ENCODE peak calls at places on chromosomes 6 and 20, in four cellular contexts. One of them, this sample, is unnamed.

GRCh38 chr6:52174118-52174517 is 12.1 kb upstream of the IL17A start:
- DNase-seq in PC-3: no peak
- DNase-seq in AG04450: no peak
- DNase-seq in SK-N-SH: no peak
- DNase-seq in this sample: no peak

GRCh38 chr6:145756170-145756662 is 20.9 kb upstream of the EPM2A start:
- DNase-seq in PC-3: peak; percentile 53
- DNase-seq in AG04450: peak; percentile 78
- DNase-seq in SK-N-SH: peak; percentile 39
- DNase-seq in this sample: peak; percentile 95

GRCh38 chr20:24694157-24694726 is 224.8 kb downstream of the SYNDIG1 start:
- DNase-seq in PC-3: no peak
- DNase-seq in AG04450: no peak
- DNase-seq in SK-N-SH: peak; percentile 6
- DNase-seq in this sample: no peak

GRCh38 chr6:51805517-51805916 is 281.9 kb downstream of the PKHD1 start:
- DNase-seq in PC-3: no peak
- DNase-seq in AG04450: no peak
- DNase-seq in SK-N-SH: no peak
- DNase-seq in this sample: no peak

GRCh38 chr20:61733891-61734732 is 331.6 kb downstream of the TAF4 start:
- DNase-seq in PC-3: no peak
- DNase-seq in AG04450: no peak
- DNase-seq in SK-N-SH: no peak
- DNase-seq in this sample: no peak

GRCh38 chr20:43057317-43057716 is 132.4 kb downstream of the PTPRT start:
- DNase-seq in PC-3: no peak
- DNase-seq in AG04450: no peak
- DNase-seq in SK-N-SH: no peak
- DNase-seq in this sample: no peak

GRCh38 chr6:109513571-109514071 is 30.6 kb upstream of the ZBTB24 start:
- DNase-seq in PC-3: peak; percentile 43
- DNase-seq in AG04450: no peak
- DNase-seq in SK-N-SH: no peak
- DNase-seq in this sample: peak; percentile 93

GRCh38 chr20:32465092-32465900 is 107.2 kb downstream of the ASXL1 start:
- DNase-seq in PC-3: no peak
- DNase-seq in AG04450: no peak
- DNase-seq in SK-N-SH: no peak
- DNase-seq in this sample: peak; percentile 88

GRCh38 chr6:116229287-116229913 is 24.5 kb downstream of the TSPYL4 start:
- DNase-seq in PC-3: no peak
- DNase-seq in AG04450: peak; percentile 81
- DNase-seq in SK-N-SH: peak; percentile 84
- DNase-seq in this sample: peak; percentile 95

GRCh38 chr6:56932891-56933473 is 21.9 kb upstream of the BEND6 start:
- DNase-seq in PC-3: no peak
- DNase-seq in AG04450: no peak
- DNase-seq in SK-N-SH: no peak
- DNase-seq in this sample: no peak

GRCh38 chr20:45469336-45470261 is at the start of gene WFDC2:
- DNase-seq in PC-3: no peak
- DNase-seq in AG04450: no peak
- DNase-seq in SK-N-SH: no peak
- DNase-seq in this sample: no peak

GRCh38 chr6:100171533-100172321 is 177.7 kb upstream of the MCHR2 start:
- DNase-seq in PC-3: no peak
- DNase-seq in AG04450: no peak
- DNase-seq in SK-N-SH: no peak
- DNase-seq in this sample: no peak

GRCh38 chr6:69957990-69958559 is 91.7 kb downstream of the COL19A1 start:
- DNase-seq in PC-3: peak; percentile 4
- DNase-seq in AG04450: no peak
- DNase-seq in SK-N-SH: no peak
- DNase-seq in this sample: no peak

GRCh38 chr6:17429381-17430061 is 36.1 kb downstream of the CAP2 start:
- DNase-seq in PC-3: no peak
- DNase-seq in AG04450: peak; percentile 44
- DNase-seq in SK-N-SH: no peak
- DNase-seq in this sample: no peak

GRCh38 chr6:131952886-131953509 is 1.8 kb upstream of the CCN2 start:
- DNase-seq in PC-3: no peak
- DNase-seq in AG04450: no peak
- DNase-seq in SK-N-SH: no peak
- DNase-seq in this sample: no peak

GRCh38 chr6:7998103-7998725 is 66.0 kb downstream of the BLOC1S5 start:
- DNase-seq in PC-3: peak; percentile 47
- DNase-seq in AG04450: peak; percentile 79
- DNase-seq in SK-N-SH: no peak
- DNase-seq in this sample: no peak

GRCh38 chr6:10518461-10519216 is 2.5 kb upstream of the GCNT2 start:
- DNase-seq in PC-3: peak; percentile 77
- DNase-seq in AG04450: no peak
- DNase-seq in SK-N-SH: no peak
- DNase-seq in this sample: peak; percentile 57

GRCh38 chr6:169895926-169896761 is 144.7 kb downstream of the ERMARD start:
- DNase-seq in PC-3: no peak
- DNase-seq in AG04450: no peak
- DNase-seq in SK-N-SH: peak; percentile 1
- DNase-seq in this sample: no peak

GRCh38 chr6:135234492-135234780 is 53.3 kb downstream of the MYB start:
- DNase-seq in PC-3: no peak
- DNase-seq in AG04450: no peak
- DNase-seq in SK-N-SH: no peak
- DNase-seq in this sample: no peak

GRCh38 chr6:484086-484728 is 92.7 kb downstream of the IRF4 start:
- DNase-seq in PC-3: no peak
- DNase-seq in AG04450: no peak
- DNase-seq in SK-N-SH: no peak
- DNase-seq in this sample: no peak

GRCh38 chr6:131362070-131362469 is 211.0 kb upstream of the ARG1 start:
- DNase-seq in PC-3: peak; percentile 50
- DNase-seq in AG04450: no peak
- DNase-seq in SK-N-SH: no peak
- DNase-seq in this sample: no peak

GRCh38 chr6:111228094-111228493 is 140.8 kb downstream of the SLC16A10 start:
- DNase-seq in PC-3: no peak
- DNase-seq in AG04450: no peak
- DNase-seq in SK-N-SH: no peak
- DNase-seq in this sample: no peak

GRCh38 chr6:149028767-149029405 is 282.1 kb downstream of the UST start:
- DNase-seq in PC-3: peak; percentile 88
- DNase-seq in AG04450: peak; percentile 87
- DNase-seq in SK-N-SH: peak; percentile 67
- DNase-seq in this sample: peak; percentile 76

GRCh38 chr6:69865126-69865525 is 1.2 kb upstream of the COL19A1 start:
- DNase-seq in PC-3: peak; percentile 46
- DNase-seq in AG04450: no peak
- DNase-seq in SK-N-SH: no peak
- DNase-seq in this sample: peak; percentile 27

GRCh38 chr20:58448958-58449357 is 59.9 kb downstream of the VAPB start:
- DNase-seq in PC-3: no peak
- DNase-seq in AG04450: no peak
- DNase-seq in SK-N-SH: peak; percentile 67
- DNase-seq in this sample: no peak

GRCh38 chr20:62741701-62742491 is 33.3 kb downstream of the NTSR1 start:
- DNase-seq in PC-3: no peak
- DNase-seq in AG04450: no peak
- DNase-seq in SK-N-SH: no peak
- DNase-seq in this sample: no peak

GRCh38 chr6:26197736-26198625 is 110.8 kb downstream of the HFE start:
- DNase-seq in PC-3: peak; percentile 47
- DNase-seq in AG04450: no peak
- DNase-seq in SK-N-SH: no peak
- DNase-seq in this sample: no peak

GRCh38 chr20:36035720-36036119 is 67.3 kb downstream of the CNBD2 start:
- DNase-seq in PC-3: peak; percentile 92
- DNase-seq in AG04450: no peak
- DNase-seq in SK-N-SH: no peak
- DNase-seq in this sample: no peak

GRCh38 chr20:35673884-35674283 is 9.2 kb upstream of the CPNE1 start:
- DNase-seq in PC-3: no peak
- DNase-seq in AG04450: no peak
- DNase-seq in SK-N-SH: no peak
- DNase-seq in this sample: no peak

GRCh38 chr6:45327956-45328522 is at the start of gene RUNX2:
- DNase-seq in PC-3: peak; percentile 59
- DNase-seq in AG04450: peak; percentile 49
- DNase-seq in SK-N-SH: no peak
- DNase-seq in this sample: peak; percentile 47

GRCh38 chr6:138343112-138343511 is 34.6 kb upstream of the SMIM28 start:
- DNase-seq in PC-3: no peak
- DNase-seq in AG04450: no peak
- DNase-seq in SK-N-SH: no peak
- DNase-seq in this sample: no peak

GRCh38 chr6:168439791-168440491 is 1.0 kb upstream of the SMOC2 start:
- DNase-seq in PC-3: no peak
- DNase-seq in AG04450: no peak
- DNase-seq in SK-N-SH: no peak
- DNase-seq in this sample: no peak

DNA sequence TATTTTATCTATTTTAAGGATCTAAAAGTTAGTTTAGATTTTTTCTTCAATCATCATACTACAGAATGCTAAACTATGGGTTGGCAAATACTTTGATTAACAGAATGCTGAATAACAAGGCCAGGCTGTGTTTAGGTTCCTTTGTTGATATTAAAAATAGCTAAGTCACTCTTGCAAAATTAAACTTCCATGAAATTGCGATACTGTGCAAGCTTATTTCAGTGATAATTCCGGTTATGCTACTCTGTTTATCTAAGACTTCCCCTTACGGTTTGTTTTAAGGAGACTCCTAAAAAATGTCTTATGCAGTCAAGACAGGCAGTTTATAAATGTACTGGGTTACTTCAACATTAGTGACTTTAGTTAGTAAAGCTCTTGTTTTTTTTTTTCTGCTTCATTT is 2.7 kb downstream of the RNF24 start:
- DNase-seq in PC-3: peak; percentile 48
- DNase-seq in AG04450: peak; percentile 81
- DNase-seq in SK-N-SH: no peak
- DNase-seq in this sample: no peak
- H3K27ac ChIP-seq in PC-3: no peak overlapping the region
- H3K27ac ChIP-seq in AG04450: no peak overlapping the region
- H3K27ac ChIP-seq in SK-N-SH: peak overlapping the region; percentile 12
- H3K27ac ChIP-seq in this sample: no peak overlapping the region

GRCh38 chr6:147742445-147742844 is 234.0 kb downstream of the SAMD5 start:
- DNase-seq in PC-3: no peak
- DNase-seq in AG04450: no peak
- DNase-seq in SK-N-SH: no peak
- DNase-seq in this sample: no peak
- TF ChIP-seq CTCF in PC-3: no peak
- TF ChIP-seq CTCF in AG04450: no peak
- TF ChIP-seq CTCF in SK-N-SH: no peak
- TF ChIP-seq CTCF in this sample: peak; percentile 18

GRCh38 chr6:87155272-87155919 is at the start of gene ZNF292:
- DNase-seq in PC-3: peak; percentile 93
- DNase-seq in AG04450: peak; percentile 94
- DNase-seq in SK-N-SH: peak; percentile 94
- DNase-seq in this sample: peak; percentile 93

GRCh38 chr6:87151786-87152527 is 3.4 kb upstream of the ZNF292 start:
- DNase-seq in PC-3: peak; percentile 12
- DNase-seq in AG04450: no peak
- DNase-seq in SK-N-SH: peak; percentile 81
- DNase-seq in this sample: peak; percentile 28

GRCh38 chr6:87154641-87155271 is 609 bp upstream of the ZNF292 start:
- DNase-seq in PC-3: peak; percentile 59
- DNase-seq in AG04450: peak; percentile 54
- DNase-seq in SK-N-SH: peak; percentile 59
- DNase-seq in this sample: peak; percentile 84

GRCh38 chr6:87152528-87152950 is 2.8 kb upstream of the ZNF292 start:
- DNase-seq in PC-3: no peak
- DNase-seq in AG04450: no peak
- DNase-seq in SK-N-SH: no peak
- DNase-seq in this sample: peak; percentile 4

DNA sequence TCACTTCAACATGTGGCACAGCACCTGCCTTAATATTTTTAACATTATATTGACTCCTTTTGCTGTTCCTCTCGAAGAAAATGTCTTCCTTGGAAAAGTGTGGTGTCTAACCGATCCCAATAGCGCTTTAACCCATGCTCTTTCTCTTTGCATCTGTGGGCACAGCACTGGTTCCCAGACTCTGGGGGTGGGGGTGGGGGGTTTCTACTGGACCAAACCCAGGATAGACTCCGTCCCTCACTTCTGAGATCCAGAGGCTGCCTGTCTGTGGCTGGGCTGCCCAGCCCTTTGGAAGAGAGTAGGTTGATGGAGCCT is 3.9 kb upstream of the ZNF292 start:
- DNase-seq in PC-3: no peak
- DNase-seq in AG04450: no peak
- DNase-seq in SK-N-SH: no peak
- DNase-seq in this sample: no peak
- H3K4me3 ChIP-seq in PC-3: peak overlapping the region; percentile 62
- H3K4me3 ChIP-seq in AG04450: peak overlapping the region; percentile 53
- H3K4me3 ChIP-seq in SK-N-SH: peak overlapping the region; percentile 51
- H3K4me3 ChIP-seq in this sample: peak overlapping the region; percentile 63

DNA sequence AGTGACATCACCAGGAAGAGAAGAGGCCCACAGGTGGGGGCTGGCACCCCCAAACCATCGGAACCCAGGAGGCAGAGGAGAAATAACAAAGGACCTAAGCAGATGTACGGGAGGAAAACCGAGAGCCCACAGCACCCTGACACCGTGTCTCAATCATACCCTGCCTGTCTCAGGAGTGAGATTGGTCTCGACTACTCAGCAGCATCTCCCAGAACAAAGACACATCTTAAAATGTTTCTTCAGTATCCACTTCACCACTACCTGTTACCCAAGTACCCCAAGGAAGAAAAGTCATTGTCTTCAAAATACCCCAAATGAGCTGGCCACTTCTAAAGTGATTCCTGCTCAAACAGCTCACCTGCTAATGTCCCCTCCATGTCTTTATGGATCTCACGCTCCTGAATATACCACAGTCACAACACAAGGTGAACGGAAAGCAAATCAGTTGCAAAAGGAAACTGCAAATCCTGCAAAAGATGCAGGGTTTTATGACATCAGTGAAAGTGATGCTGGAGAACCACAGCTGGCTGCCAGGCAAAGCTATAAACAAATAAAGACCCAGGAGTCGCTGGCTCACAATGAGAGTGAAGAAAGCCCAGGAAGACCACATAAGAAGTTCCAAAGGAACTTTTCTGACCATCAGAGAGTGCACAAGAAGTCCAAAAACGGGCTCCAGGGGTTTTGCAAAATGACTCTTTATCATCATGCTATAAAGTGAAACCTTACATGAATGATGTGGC is 44.1 kb downstream of the PREX1 start:
- DNase-seq in PC-3: no peak
- DNase-seq in AG04450: no peak
- DNase-seq in SK-N-SH: no peak
- DNase-seq in this sample: peak; percentile 67
- H3K27ac ChIP-seq in PC-3: no peak overlapping the region
- H3K27ac ChIP-seq in AG04450: no peak overlapping the region
- H3K27ac ChIP-seq in SK-N-SH: no peak overlapping the region
- H3K27ac ChIP-seq in this sample: no peak overlapping the region

GRCh38 chr20:50744143-50744792 is 12.9 kb downstream of the PARD6B start:
- DNase-seq in PC-3: peak; percentile 92
- DNase-seq in AG04450: peak; percentile 74
- DNase-seq in SK-N-SH: peak; percentile 64
- DNase-seq in this sample: peak; percentile 84
- TF ChIP-seq CTCF in PC-3: peak; percentile 69
- TF ChIP-seq CTCF in AG04450: peak; percentile 47
- TF ChIP-seq CTCF in SK-N-SH: peak; percentile 53
- TF ChIP-seq CTCF in this sample: peak; percentile 63